ENCODE peak calls at places on chromosomes 3 and 15, in nine cellular contexts. A is transverse colon, E is adrenal gland, M is stomach, T is cardiac muscle cell, W is MM.1S, S is psoas muscle, Y is ovary, Q is A673. U is an unnamed sample.

GRCh38 chr3:128487813-128488635 is 5.0 kb downstream of the GATA2 start:
- DNase-seq in A (peak; percentile 60), E (peak; percentile 75), M (peak; percentile 67), T (peak; percentile 93), W (peak; percentile 53), S (peak; percentile 88), Y (peak; percentile 69), Q (peak; percentile 86), U (peak; percentile 94)

GRCh38 chr3:119604878-119605277 is 7.2 kb downstream of the PLA1A start:
- DNase-seq in A (no peak), E (no peak), M (no peak), T (peak; percentile 66), W (no peak), S (no peak), Y (no peak), Q (no peak), U (no peak)

GRCh38 chr15:45402162-45402954 is 24.0 kb upstream of the GATM start:
- DNase-seq in A (peak; percentile 96), E (peak; percentile 98), M (peak; percentile 95), T (peak; percentile 99), W (peak; percentile 100), S (peak; percentile 99), Y (peak; percentile 97), Q (peak; percentile 99), U (peak; percentile 98)

GRCh38 chr15:81351651-81352050 is 22.4 kb downstream of the TMC3 start:
- DNase-seq in A (no peak), E (no peak), M (no peak), T (no peak), W (no peak), S (no peak), Y (no peak), Q (no peak), U (no peak)

GRCh38 chr3:127389415-127389814 is 101.6 kb upstream of the PRR20G start:
- DNase-seq in A (no peak), E (no peak), M (no peak), T (no peak), W (no peak), S (no peak), Y (no peak), Q (no peak), U (no peak)

GRCh38 chr15:99029358-99029871 is 21.8 kb upstream of the PGPEP1L start:
- DNase-seq in A (no peak), E (peak; percentile 53), M (no peak), T (no peak), W (no peak), S (peak; percentile 84), Y (no peak), Q (no peak), U (no peak)

GRCh38 chr15:83206971-83207621 is 527 bp downstream of the HDGFL3 start:
- DNase-seq in A (peak; percentile 19), E (peak; percentile 48), M (peak; percentile 28), T (peak; percentile 48), W (peak; percentile 8), S (peak; percentile 66), Y (peak; percentile 42), Q (peak; percentile 50), U (peak; percentile 87)

GRCh38 chr3:44074181-44074580 is 167.5 kb upstream of the TOPAZ1 start:
- DNase-seq in A (no peak), E (no peak), M (no peak), T (no peak), W (no peak), S (no peak), Y (no peak), Q (no peak), U (no peak)

GRCh38 chr3:180180795-180181194 is 144.1 kb upstream of the PEX5L start:
- DNase-seq in A (no peak), E (no peak), M (no peak), T (no peak), W (no peak), S (no peak), Y (no peak), Q (no peak), U (no peak)

GRCh38 chr15:23897576-23897975 is 210.5 kb upstream of the NDN start:
- DNase-seq in A (no peak), E (no peak), M (no peak), T (no peak), W (no peak), S (no peak), Y (no peak), Q (no peak), U (peak; percentile 76)

GRCh38 chr3:27166888-27167287 is 202.3 kb downstream of the NEK10 start:
- DNase-seq in A (no peak), E (no peak), M (no peak), T (peak; percentile 96), W (peak; percentile 66), S (no peak), Y (no peak), Q (no peak), U (no peak)

GRCh38 chr3:52253314-52254260 is 8.0 kb downstream of the PPM1M start:
- DNase-seq in A (peak; percentile 68), E (no peak), M (peak; percentile 48), T (peak; percentile 38), W (peak; percentile 85), S (peak; percentile 67), Y (no peak), Q (no peak), U (peak; percentile 84)

GRCh38 chr3:192901435-192901834 is 16.2 kb downstream of the MB21D2 start:
- DNase-seq in A (no peak), E (no peak), M (no peak), T (peak; percentile 55), W (no peak), S (no peak), Y (no peak), Q (no peak), U (no peak)

GRCh38 chr3:133574260-133574881 is 885 bp downstream of the CDV3 start:
- DNase-seq in A (peak; percentile 80), E (peak; percentile 80), M (peak; percentile 76), T (peak; percentile 74), W (peak; percentile 72), S (peak; percentile 89), Y (peak; percentile 76), Q (peak; percentile 45), U (peak; percentile 83)

GRCh38 chr15:86275361-86275760 is 195.7 kb downstream of the AGBL1 start:
- DNase-seq in A (no peak), E (no peak), M (no peak), T (no peak), W (no peak), S (no peak), Y (no peak), Q (no peak), U (no peak)

GRCh38 chr3:170470063-170471006 is 51.7 kb downstream of the CLDN11 start:
- DNase-seq in A (no peak), E (no peak), M (no peak), T (no peak), W (no peak), S (no peak), Y (no peak), Q (no peak), U (no peak)

DNA sequence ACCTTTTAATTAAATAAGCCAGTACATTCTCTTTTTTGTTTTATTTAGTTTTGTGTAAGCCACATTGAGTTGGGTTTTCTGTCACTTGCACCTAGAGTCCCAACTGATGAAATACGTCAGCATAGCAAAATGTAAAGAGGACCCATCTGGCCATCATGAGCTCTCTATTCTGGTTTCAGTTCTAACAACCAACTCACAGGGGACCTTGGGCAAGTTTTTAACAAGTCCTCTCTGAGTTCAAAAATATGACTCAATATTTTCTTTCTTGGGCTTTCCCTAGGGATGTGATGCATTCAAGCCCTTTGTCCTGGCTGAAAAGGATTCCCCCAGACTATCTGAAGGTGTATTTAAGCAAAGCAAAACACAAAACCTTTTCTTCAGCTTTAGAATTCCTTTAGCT is 32.9 kb downstream of the PLCH1 start:
- DNase-seq in A (no peak), E (no peak), M (no peak), T (no peak), W (no peak), S (no peak), Y (no peak), Q (no peak), U (no peak)
- H3K27ac ChIP-seq in A (no peak overlapping the region), E (no peak overlapping the region), M (no peak overlapping the region), T (no peak overlapping the region), W (no peak overlapping the region), S (no peak overlapping the region), Y (no peak overlapping the region), Q (no peak overlapping the region), U (no peak overlapping the region)

GRCh38 chr3:65864357-65864904 is 174.3 kb downstream of the MAGI1 start:
- DNase-seq in A (no peak), E (peak; percentile 23), M (no peak), T (no peak), W (no peak), S (no peak), Y (no peak), Q (no peak), U (no peak)
- H3K4me3 ChIP-seq in A (no peak overlapping the region), E (no peak overlapping the region), M (no peak overlapping the region), T (no peak overlapping the region), W (no peak overlapping the region), S (no peak overlapping the region), Y (no peak overlapping the region), Q (no peak overlapping the region), U (no peak overlapping the region)

DNA sequence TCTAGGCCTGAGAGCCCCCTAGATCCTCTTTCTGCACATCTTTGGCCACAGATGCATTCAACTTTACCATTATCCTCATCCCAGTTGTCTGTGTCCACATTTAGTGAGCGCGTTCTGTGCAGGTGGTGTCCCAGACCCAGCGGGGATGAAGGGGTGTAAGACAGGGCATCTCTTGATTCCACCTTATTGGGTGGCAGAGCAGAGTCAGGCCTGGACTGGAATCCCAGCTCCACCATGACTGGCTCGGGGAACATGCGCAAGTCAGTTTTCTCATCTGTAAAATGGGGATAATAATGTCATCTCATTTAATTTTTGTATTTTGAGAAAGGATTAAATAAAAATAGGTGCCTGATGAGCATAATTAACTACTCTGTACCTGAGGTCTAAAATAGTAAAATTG is 7.8 kb downstream of the SMAD6 start:
- DNase-seq in A (no peak), E (no peak), M (no peak), T (no peak), W (no peak), S (no peak), Y (no peak), Q (no peak), U (no peak)
- H3K4me1 ChIP-seq in A (peaks cover 46% of the 10 kb centered on the region), E (peaks cover 16% of the 10 kb centered on the region), M (peaks cover 36% of the 10 kb centered on the region), T (peaks cover 58% of the 10 kb centered on the region), W (peaks cover 12% of the 10 kb centered on the region), S (peaks cover 6% of the 10 kb centered on the region), Y (peaks cover 37% of the 10 kb centered on the region), Q (peaks cover 65% of the 10 kb centered on the region), U (peaks cover 7% of the 10 kb centered on the region)

GRCh38 chr15:74261041-74261440 is 24.9 kb downstream of the CCDC33 start:
- DNase-seq in A (no peak), E (no peak), M (no peak), T (no peak), W (no peak), S (no peak), Y (no peak), Q (no peak), U (no peak)

GRCh38 chr15:74259821-74260502 is 23.8 kb downstream of the CCDC33 start:
- DNase-seq in A (no peak), E (no peak), M (no peak), T (no peak), W (no peak), S (no peak), Y (no peak), Q (no peak), U (no peak)

GRCh38 chr15:74257623-74258022 is 21.5 kb downstream of the CCDC33 start:
- DNase-seq in A (no peak), E (no peak), M (no peak), T (no peak), W (no peak), S (no peak), Y (no peak), Q (no peak), U (no peak)

GRCh38 chr15:74258456-74259323 is 22.6 kb downstream of the CCDC33 start:
- DNase-seq in A (no peak), E (no peak), M (no peak), T (no peak), W (no peak), S (no peak), Y (no peak), Q (no peak), U (no peak)

GRCh38 chr15:74259324-74259712 is 23.2 kb downstream of the CCDC33 start:
- DNase-seq in A (no peak), E (no peak), M (no peak), T (no peak), W (no peak), S (no peak), Y (no peak), Q (no peak), U (no peak)
- H3K27ac ChIP-seq in A (no peak overlapping the region), E (no peak overlapping the region), M (no peak overlapping the region), T (peak overlapping the region; percentile 88), W (no peak overlapping the region), S (no peak overlapping the region), Y (no peak overlapping the region), Q (no peak overlapping the region), U (no peak overlapping the region)

U was measured in aorta.